ENCODE peak calls at places on chromosomes 6 and 20, in six cellular contexts. One of them, this sample, is unnamed.

GRCh38 chr20:48722737-48723191 is 105.0 kb downstream of the PREX1 start:
- DNase-seq in HepG2: peak; percentile 34
- DNase-seq in GM12878: no peak
- DNase-seq in GM12892: no peak
- DNase-seq in H1: no peak
- DNase-seq in K562: no peak
- DNase-seq in this sample: no peak

GRCh38 chr6:40631760-40632159 is 44.6 kb upstream of the LRFN2 start:
- DNase-seq in HepG2: no peak
- DNase-seq in GM12878: no peak
- DNase-seq in GM12892: no peak
- DNase-seq in H1: no peak
- DNase-seq in K562: no peak
- DNase-seq in this sample: no peak

GRCh38 chr6:43628392-43629103 is 516 bp downstream of the GTPBP2 start:
- DNase-seq in HepG2: peak; percentile 68
- DNase-seq in GM12878: no peak
- DNase-seq in GM12892: peak; percentile 53
- DNase-seq in H1: peak; percentile 74
- DNase-seq in K562: peak; percentile 88
- DNase-seq in this sample: peak; percentile 56

GRCh38 chr6:170448745-170449144 is 104.4 kb downstream of the PSMB1 start:
- DNase-seq in HepG2: no peak
- DNase-seq in GM12878: no peak
- DNase-seq in GM12892: no peak
- DNase-seq in H1: no peak
- DNase-seq in K562: no peak
- DNase-seq in this sample: no peak

GRCh38 chr6:107689190-107689589 is 134.9 kb downstream of the SCML4 start:
- DNase-seq in HepG2: no peak
- DNase-seq in GM12878: no peak
- DNase-seq in GM12892: no peak
- DNase-seq in H1: no peak
- DNase-seq in K562: no peak
- DNase-seq in this sample: no peak

GRCh38 chr6:169722362-169723199 is 1.7 kb downstream of the PHF10 start:
- DNase-seq in HepG2: peak; percentile 81
- DNase-seq in GM12878: no peak
- DNase-seq in GM12892: no peak
- DNase-seq in H1: peak; percentile 50
- DNase-seq in K562: no peak
- DNase-seq in this sample: no peak

GRCh38 chr6:15569035-15569995 is 93.5 kb downstream of the DTNBP1 start:
- DNase-seq in HepG2: no peak
- DNase-seq in GM12878: no peak
- DNase-seq in GM12892: no peak
- DNase-seq in H1: no peak
- DNase-seq in K562: peak; percentile 78
- DNase-seq in this sample: no peak

GRCh38 chr6:4281341-4282293 is 146.2 kb upstream of the ECI2 start:
- DNase-seq in HepG2: no peak
- DNase-seq in GM12878: peak; percentile 53
- DNase-seq in GM12892: peak; percentile 43
- DNase-seq in H1: peak; percentile 61
- DNase-seq in K562: no peak
- DNase-seq in this sample: peak; percentile 64

GRCh38 chr20:58870293-58871014 is 17.9 kb downstream of the GNAS start:
- DNase-seq in HepG2: peak; percentile 70
- DNase-seq in GM12878: no peak
- DNase-seq in GM12892: no peak
- DNase-seq in H1: peak; percentile 87
- DNase-seq in K562: peak; percentile 78
- DNase-seq in this sample: no peak

GRCh38 chr20:57283867-57284266 is 17.4 kb upstream of the BMP7 start:
- DNase-seq in HepG2: no peak
- DNase-seq in GM12878: no peak
- DNase-seq in GM12892: no peak
- DNase-seq in H1: no peak
- DNase-seq in K562: no peak
- DNase-seq in this sample: no peak

GRCh38 chr6:62707914-62708313 is 421.9 kb upstream of the KHDRBS2 start:
- DNase-seq in HepG2: no peak
- DNase-seq in GM12878: no peak
- DNase-seq in GM12892: no peak
- DNase-seq in H1: no peak
- DNase-seq in K562: no peak
- DNase-seq in this sample: no peak

GRCh38 chr20:10611357-10611756 is 62.4 kb downstream of the JAG1 start:
- DNase-seq in HepG2: peak; percentile 44
- DNase-seq in GM12878: no peak
- DNase-seq in GM12892: no peak
- DNase-seq in H1: peak; percentile 77
- DNase-seq in K562: peak; percentile 13
- DNase-seq in this sample: peak; percentile 25

GRCh38 chr6:484086-484728 is 92.7 kb downstream of the IRF4 start:
- DNase-seq in HepG2: no peak
- DNase-seq in GM12878: peak; percentile 40
- DNase-seq in GM12892: no peak
- DNase-seq in H1: no peak
- DNase-seq in K562: no peak
- DNase-seq in this sample: no peak

GRCh38 chr6:14642106-14642505 is 524.5 kb downstream of the CD83 start:
- DNase-seq in HepG2: no peak
- DNase-seq in GM12878: no peak
- DNase-seq in GM12892: no peak
- DNase-seq in H1: no peak
- DNase-seq in K562: no peak
- DNase-seq in this sample: no peak

GRCh38 chr20:6700563-6701328 is 66.7 kb upstream of the BMP2 start:
- DNase-seq in HepG2: no peak
- DNase-seq in GM12878: no peak
- DNase-seq in GM12892: no peak
- DNase-seq in H1: no peak
- DNase-seq in K562: no peak
- DNase-seq in this sample: no peak

GRCh38 chr6:12163149-12163548 is 127.0 kb upstream of the EDN1 start:
- DNase-seq in HepG2: no peak
- DNase-seq in GM12878: no peak
- DNase-seq in GM12892: no peak
- DNase-seq in H1: no peak
- DNase-seq in K562: no peak
- DNase-seq in this sample: peak; percentile 31

GRCh38 chr20:59632426-59633113 is 28.2 kb downstream of the PHACTR3 start:
- DNase-seq in HepG2: no peak
- DNase-seq in GM12878: no peak
- DNase-seq in GM12892: no peak
- DNase-seq in H1: no peak
- DNase-seq in K562: no peak
- DNase-seq in this sample: no peak

GRCh38 chr6:4441981-4442434 is 306.6 kb upstream of the ECI2 start:
- DNase-seq in HepG2: no peak
- DNase-seq in GM12878: no peak
- DNase-seq in GM12892: no peak
- DNase-seq in H1: no peak
- DNase-seq in K562: no peak
- DNase-seq in this sample: no peak

GRCh38 chr6:122609881-122610689 is at the start of gene PKIB:
- DNase-seq in HepG2: peak; percentile 64
- DNase-seq in GM12878: no peak
- DNase-seq in GM12892: peak; percentile 38
- DNase-seq in H1: peak; percentile 86
- DNase-seq in K562: peak; percentile 22
- DNase-seq in this sample: peak; percentile 45

GRCh38 chr6:122530440-122531046 is 58.9 kb upstream of the SERINC1 start:
- DNase-seq in HepG2: peak; percentile 69
- DNase-seq in GM12878: peak; percentile 27
- DNase-seq in GM12892: peak; percentile 5
- DNase-seq in H1: peak; percentile 59
- DNase-seq in K562: peak; percentile 53
- DNase-seq in this sample: peak; percentile 8

GRCh38 chr6:99589290-99589672 is 17.4 kb upstream of the PRDM13 start:
- DNase-seq in HepG2: no peak
- DNase-seq in GM12878: no peak
- DNase-seq in GM12892: no peak
- DNase-seq in H1: peak; percentile 58
- DNase-seq in K562: no peak
- DNase-seq in this sample: no peak

GRCh38 chr20:25499031-25499430 is 86.3 kb downstream of the NINL start:
- DNase-seq in HepG2: no peak
- DNase-seq in GM12878: no peak
- DNase-seq in GM12892: no peak
- DNase-seq in H1: no peak
- DNase-seq in K562: no peak
- DNase-seq in this sample: no peak

GRCh38 chr6:128118401-128118800 is 217.5 kb upstream of the THEMIS start:
- DNase-seq in HepG2: no peak
- DNase-seq in GM12878: no peak
- DNase-seq in GM12892: no peak
- DNase-seq in H1: no peak
- DNase-seq in K562: no peak
- DNase-seq in this sample: no peak

GRCh38 chr20:61732511-61733210 is 333.0 kb downstream of the TAF4 start:
- DNase-seq in HepG2: no peak
- DNase-seq in GM12878: no peak
- DNase-seq in GM12892: no peak
- DNase-seq in H1: no peak
- DNase-seq in K562: no peak
- DNase-seq in this sample: no peak

GRCh38 chr6:169229611-169230321 is 23.9 kb downstream of the THBS2 start:
- DNase-seq in HepG2: no peak
- DNase-seq in GM12878: no peak
- DNase-seq in GM12892: no peak
- DNase-seq in H1: peak; percentile 23
- DNase-seq in K562: no peak
- DNase-seq in this sample: no peak

GRCh38 chr20:59751075-59751711 is 146.9 kb downstream of the PHACTR3 start:
- DNase-seq in HepG2: peak; percentile 52
- DNase-seq in GM12878: peak; percentile 19
- DNase-seq in GM12892: peak; percentile 82
- DNase-seq in H1: peak; percentile 84
- DNase-seq in K562: peak; percentile 72
- DNase-seq in this sample: peak; percentile 92

GRCh38 chr6:169997930-169998218 is 246.5 kb downstream of the ERMARD start:
- DNase-seq in HepG2: no peak
- DNase-seq in GM12878: no peak
- DNase-seq in GM12892: no peak
- DNase-seq in H1: no peak
- DNase-seq in K562: no peak
- DNase-seq in this sample: no peak

GRCh38 chr20:49567421-49568256 is at the start of gene PTGIS:
- DNase-seq in HepG2: no peak
- DNase-seq in GM12878: no peak
- DNase-seq in GM12892: no peak
- DNase-seq in H1: peak; percentile 83
- DNase-seq in K562: no peak
- DNase-seq in this sample: no peak

GRCh38 chr20:10521068-10521834 is 86.1 kb downstream of the SLX4IP start:
- DNase-seq in HepG2: peak; percentile 56
- DNase-seq in GM12878: no peak
- DNase-seq in GM12892: no peak
- DNase-seq in H1: no peak
- DNase-seq in K562: no peak
- DNase-seq in this sample: no peak

GRCh38 chr20:35135867-35136586 is 11.1 kb downstream of the EDEM2 start:
- DNase-seq in HepG2: no peak
- DNase-seq in GM12878: no peak
- DNase-seq in GM12892: no peak
- DNase-seq in H1: no peak
- DNase-seq in K562: no peak
- DNase-seq in this sample: no peak
- TF ChIP-seq POLR2AphosphoS5 in HepG2: no peak
- TF ChIP-seq POLR2AphosphoS5 in GM12878: no peak
- TF ChIP-seq POLR2AphosphoS5 in GM12892: no peak
- TF ChIP-seq POLR2AphosphoS5 in H1: no peak
- TF ChIP-seq POLR2AphosphoS5 in K562: no peak
- TF ChIP-seq POLR2AphosphoS5 in this sample: no peak

DNA sequence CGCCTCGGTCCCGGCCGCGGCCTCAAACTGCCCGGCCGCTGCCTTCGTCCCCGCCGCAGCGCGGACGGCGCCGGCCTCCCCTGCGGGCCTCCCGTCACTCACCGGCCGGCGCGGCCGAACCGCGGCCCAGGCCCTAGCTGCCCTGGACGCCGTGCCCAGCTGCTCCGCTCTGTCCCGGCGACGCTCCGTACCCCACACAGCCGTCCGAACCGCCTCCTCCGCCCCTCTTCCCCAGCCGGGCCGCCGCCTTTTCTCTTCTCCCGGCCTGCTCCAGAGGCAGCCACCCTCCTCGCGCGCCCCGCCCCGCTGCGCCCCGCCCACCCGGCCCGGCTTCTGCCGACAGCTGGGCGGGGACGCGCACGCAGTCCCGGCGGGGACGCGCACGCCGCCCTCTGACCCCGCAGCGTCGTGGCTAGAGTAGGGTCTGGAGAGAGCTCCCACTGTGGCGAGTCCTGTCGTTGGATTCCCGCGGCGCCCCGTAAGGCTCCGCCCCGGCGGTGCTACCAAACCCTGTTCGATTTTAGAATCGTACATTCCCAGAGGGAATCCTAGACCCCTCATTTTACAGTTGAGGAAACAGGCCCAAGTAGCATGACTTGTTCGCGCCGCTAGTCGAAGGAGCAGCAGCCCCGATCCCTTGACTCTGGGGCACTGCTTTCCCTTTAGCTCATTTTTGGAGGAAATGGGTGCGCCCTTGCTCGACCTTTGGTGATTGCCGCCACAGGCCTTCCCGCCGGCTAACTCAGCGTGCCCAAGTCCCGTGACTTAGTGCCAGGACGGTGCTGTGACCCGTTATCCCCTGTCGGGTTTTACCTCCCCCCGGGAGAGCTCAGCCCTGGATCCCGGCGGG is at the start of gene FBXO30:
- DNase-seq in HepG2: peak; percentile 84
- DNase-seq in GM12878: peak; percentile 64
- DNase-seq in GM12892: peak; percentile 66
- DNase-seq in H1: peak; percentile 92
- DNase-seq in K562: peak; percentile 95
- DNase-seq in this sample: peak; percentile 72
- TF ChIP-seq POLR2A in HepG2: peak; percentile 84
- TF ChIP-seq POLR2A in GM12878: peak; percentile 93
- TF ChIP-seq POLR2A in GM12892: peak; percentile 88
- TF ChIP-seq POLR2A in H1: peak; percentile 51
- TF ChIP-seq POLR2A in K562: peak; percentile 92
- TF ChIP-seq POLR2A in this sample: peak; percentile 57

GRCh38 chr6:166515072-166515810 is 71.2 kb downstream of the RAMACL start:
- DNase-seq in HepG2: peak; percentile 14
- DNase-seq in GM12878: no peak
- DNase-seq in GM12892: no peak
- DNase-seq in H1: no peak
- DNase-seq in K562: no peak
- DNase-seq in this sample: no peak
- TF ChIP-seq TAF1 in HepG2: no peak
- TF ChIP-seq TAF1 in GM12878: no peak
- TF ChIP-seq TAF1 in GM12892: no peak
- TF ChIP-seq TAF1 in H1: no peak
- TF ChIP-seq TAF1 in K562: no peak
- TF ChIP-seq TAF1 in this sample: no peak

DNA sequence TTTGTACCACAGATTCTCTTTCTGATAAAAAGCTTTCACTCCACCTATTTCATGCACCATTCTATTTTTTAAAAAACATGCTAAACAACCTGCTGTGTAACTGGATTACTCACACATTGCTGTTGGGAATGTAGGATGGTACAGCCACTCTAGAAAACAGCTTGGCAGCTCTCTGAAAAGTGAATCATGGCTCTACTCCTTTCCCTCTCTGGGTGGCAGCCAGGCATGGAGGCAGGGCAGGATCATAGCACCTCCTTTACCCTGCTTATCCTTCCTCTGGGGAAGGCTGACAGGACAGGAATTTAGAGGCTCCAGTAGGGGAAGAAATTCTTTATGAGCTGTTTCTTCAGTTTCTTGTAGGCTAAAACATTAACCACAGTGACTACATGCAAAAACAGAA is 6.7 kb upstream of the VNN2 start:
- DNase-seq in HepG2: no peak
- DNase-seq in GM12878: no peak
- DNase-seq in GM12892: no peak
- DNase-seq in H1: no peak
- DNase-seq in K562: no peak
- DNase-seq in this sample: no peak
- TF ChIP-seq POLR2AphosphoS5 in HepG2: no peak
- TF ChIP-seq POLR2AphosphoS5 in GM12878: no peak
- TF ChIP-seq POLR2AphosphoS5 in GM12892: no peak
- TF ChIP-seq POLR2AphosphoS5 in H1: no peak
- TF ChIP-seq POLR2AphosphoS5 in K562: no peak
- TF ChIP-seq POLR2AphosphoS5 in this sample: no peak

This sample was measured in GM12891.